ENCODE peak calls at places on chromosomes 6 and 20, in four cellular contexts. O, I, Z and Y are unnamed samples.
A peak's percentile ranks its signal among the peaks of the same experiment; 100 is the strongest.

GRCh38 chr6:3857822-3858221 is 8.6 kb downstream of the FAM50B start:
- DNase-seq in I (no peak), O (no peak), Z (no peak), Y (no peak)

GRCh38 chr6:11855743-11856142 is 77.1 kb upstream of the ADTRP start:
- DNase-seq in O (no peak), I (no peak), Z (no peak), Y (no peak)

GRCh38 chr6:4055420-4056041 is 23.4 kb downstream of the FAM217A start:
- DNase-seq in O (no peak), I (no peak), Z (peak; percentile 66), Y (no peak)

GRCh38 chr6:144515761-144516160 is 230.6 kb downstream of the UTRN start:
- DNase-seq in Z (no peak), O (no peak), I (no peak), Y (no peak)

GRCh38 chr6:79602859-79603258 is 28.3 kb upstream of the SH3BGRL2 start:
- DNase-seq in Z (no peak), I (no peak), O (no peak), Y (no peak)

GRCh38 chr6:110341671-110342304 is 16.4 kb downstream of the METTL24 start:
- DNase-seq in O (no peak), I (no peak), Z (no peak), Y (peak; percentile 53)

GRCh38 chr20:64110411-64111068 is 3.2 kb upstream of the NPBWR2 start:
- DNase-seq in I (peak; percentile 35), Z (no peak), O (peak; percentile 19), Y (no peak)

GRCh38 chr6:358432-358831 is 33.1 kb upstream of the IRF4 start:
- DNase-seq in O (no peak), I (no peak), Z (no peak), Y (no peak)

GRCh38 chr6:2793491-2794151 is 28.4 kb downstream of the WRNIP1 start:
- DNase-seq in Z (no peak), O (no peak), I (no peak), Y (no peak)

GRCh38 chr6:157800420-157801237 is 22.4 kb upstream of the SNX9 start:
- DNase-seq in I (no peak), Z (no peak), O (no peak), Y (no peak)

GRCh38 chr6:114049367-114049966 is 78.5 kb upstream of the HDAC2 start:
- DNase-seq in O (no peak), Z (no peak), I (no peak), Y (no peak)

GRCh38 chr20:38818113-38819065 is 12.9 kb downstream of the PPP1R16B start:
- DNase-seq in Z (peak; percentile 33), I (no peak), O (no peak), Y (no peak)

GRCh38 chr6:4295058-4295788 is 159.8 kb upstream of the ECI2 start:
- DNase-seq in I (no peak), Z (no peak), O (no peak), Y (no peak)

GRCh38 chr6:33974471-33974870 is 170.7 kb upstream of the MLN start:
- DNase-seq in O (no peak), Z (no peak), I (no peak), Y (no peak)

GRCh38 chr20:52340036-52340634 is 148.6 kb upstream of the ZFP64 start:
- DNase-seq in Z (no peak), I (no peak), O (no peak), Y (no peak)

GRCh38 chr20:18190466-18191233 is 53.0 kb downstream of the KAT14 start:
- DNase-seq in I (no peak), Z (no peak), O (no peak), Y (no peak)

GRCh38 chr20:45821942-45822341 is 5.2 kb downstream of the TNNC2 start:
- DNase-seq in I (no peak), Z (no peak), O (no peak), Y (no peak)

GRCh38 chr6:91580635-91581034 is 993.8 kb upstream of the MAP3K7 start:
- DNase-seq in Z (no peak), I (no peak), O (no peak), Y (no peak)

GRCh38 chr20:39986231-39986904 is 702.7 kb downstream of the MAFB start:
- DNase-seq in O (no peak), Z (peak; percentile 62), I (no peak), Y (no peak)

GRCh38 chr6:168791916-168792315 is 350.9 kb downstream of the SMOC2 start:
- DNase-seq in O (no peak), I (no peak), Z (no peak), Y (no peak)

GRCh38 chr6:5453531-5453930 is 192.2 kb downstream of the FARS2 start:
- DNase-seq in O (no peak), I (no peak), Z (no peak), Y (no peak)

GRCh38 chr6:48389146-48390043 is 278.4 kb upstream of the PTCHD4 start:
- DNase-seq in I (no peak), Z (no peak), O (no peak), Y (no peak)

GRCh38 chr6:100116409-100117194 is 122.6 kb upstream of the MCHR2 start:
- DNase-seq in Z (peak; percentile 14), I (no peak), O (no peak), Y (peak; percentile 55)

GRCh38 chr6:63487123-63487813 is 85.0 kb upstream of the LOC128125822 start:
- DNase-seq in Z (peak; percentile 46), O (no peak), I (no peak), Y (no peak)

GRCh38 chr20:47118201-47118600 is 223.6 kb downstream of the EYA2 start:
- DNase-seq in O (no peak), I (no peak), Z (no peak), Y (no peak)

GRCh38 chr6:53888931-53889330 is 94.1 kb downstream of the LRRC1 start:
- DNase-seq in I (no peak), Z (no peak), O (no peak), Y (no peak)

GRCh38 chr6:168372871-168373270 is 53.3 kb upstream of the DACT2 start:
- DNase-seq in I (no peak), Z (no peak), O (no peak), Y (no peak)

GRCh38 chr20:17742426-17743130 is 42.8 kb downstream of the BANF2 start:
- DNase-seq in O (no peak), I (no peak), Z (no peak), Y (no peak)

GRCh38 chr20:31739550-31739863 is 417 bp downstream of the TPX2 start:
- DNase-seq in O (no peak), Z (no peak), I (no peak), Y (no peak)

GRCh38 chr20:31740208-31740607 is 1.1 kb downstream of the TPX2 start:
- DNase-seq in I (no peak), Z (no peak), O (no peak), Y (no peak)

GRCh38 chr20:31740656-31741323 is 1.7 kb downstream of the TPX2 start:
- DNase-seq in I (no peak), O (no peak), Z (no peak), Y (no peak)

DNA sequence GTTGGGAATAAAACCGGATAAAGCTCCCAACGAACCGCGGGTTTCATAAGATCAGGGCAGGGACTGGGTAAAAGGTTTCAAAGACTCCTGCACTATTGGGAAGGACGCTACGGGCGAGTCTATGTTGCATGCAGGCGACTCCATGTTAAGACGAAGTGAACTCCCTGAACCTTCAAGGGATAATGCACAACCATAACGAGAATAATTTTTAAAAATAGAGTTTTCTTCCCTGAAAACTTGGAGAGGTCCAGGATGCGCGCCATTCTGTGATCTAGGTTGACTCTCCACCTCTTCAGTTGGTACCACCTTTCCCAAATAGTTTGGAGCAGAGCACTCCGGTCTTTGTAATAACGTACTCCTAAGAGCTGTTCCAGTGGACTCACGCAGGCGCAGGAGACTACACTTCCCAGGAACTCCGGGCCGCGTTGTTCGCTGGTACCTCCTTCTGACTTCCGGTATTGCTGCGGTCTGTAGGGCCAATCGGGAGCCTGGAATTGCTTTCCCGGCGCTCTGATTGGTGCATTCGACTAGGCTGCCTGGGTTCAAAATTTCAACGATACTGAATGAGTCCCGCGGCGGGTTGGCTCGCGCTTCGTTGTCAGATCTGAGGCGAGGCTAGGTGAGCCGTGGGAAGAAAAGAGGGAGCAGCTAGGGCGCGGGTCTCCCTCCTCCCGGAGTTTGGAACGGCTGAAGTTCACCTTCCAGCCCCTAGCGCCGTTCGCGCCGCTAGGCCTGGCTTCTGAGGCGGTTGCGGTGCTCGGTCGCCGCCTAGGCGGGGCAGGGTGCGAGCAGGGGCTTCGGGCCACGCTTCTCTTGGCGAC is at the start of gene TPX2:
- DNase-seq in Z (peak; percentile 97), O (peak; percentile 79), I (peak; percentile 96), Y (peak; percentile 92)
- TF ChIP-seq CTCF in Z (peak; percentile 9), O (no peak), I (peak; percentile 40), Y (no peak)

DNA sequence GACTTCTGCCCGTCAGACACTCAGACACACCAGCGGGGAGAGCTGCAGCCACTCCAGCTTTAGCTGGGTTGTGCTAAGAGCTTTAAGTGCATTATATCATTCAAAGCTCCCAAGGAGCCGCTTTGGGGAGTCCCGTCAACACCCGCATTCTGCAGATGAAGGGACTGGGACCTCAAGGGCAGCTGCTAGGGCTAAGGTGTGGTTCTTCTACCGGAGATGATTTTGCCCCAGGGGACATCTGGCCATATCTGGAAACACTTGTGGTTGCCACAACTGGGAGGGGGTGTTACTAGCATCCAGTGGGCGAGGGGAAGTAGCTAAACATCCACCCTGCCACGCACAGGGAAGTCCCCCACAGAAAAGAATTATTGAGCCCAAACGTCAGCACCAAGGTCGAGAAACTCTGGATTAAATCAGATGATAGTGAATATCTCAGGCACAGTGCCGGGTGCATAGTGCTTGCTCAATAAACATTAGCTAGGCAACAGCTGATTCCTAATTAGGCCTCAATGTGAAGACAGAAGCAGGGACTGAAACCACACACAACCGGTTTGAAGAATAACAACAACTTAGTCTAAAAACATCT is 29.6 kb downstream of the PMEPA1 start:
- DNase-seq in Z (no peak), I (no peak), O (no peak), Y (no peak)
- TF ChIP-seq CTCF in Z (no peak), I (no peak), O (no peak), Y (no peak)

DNA sequence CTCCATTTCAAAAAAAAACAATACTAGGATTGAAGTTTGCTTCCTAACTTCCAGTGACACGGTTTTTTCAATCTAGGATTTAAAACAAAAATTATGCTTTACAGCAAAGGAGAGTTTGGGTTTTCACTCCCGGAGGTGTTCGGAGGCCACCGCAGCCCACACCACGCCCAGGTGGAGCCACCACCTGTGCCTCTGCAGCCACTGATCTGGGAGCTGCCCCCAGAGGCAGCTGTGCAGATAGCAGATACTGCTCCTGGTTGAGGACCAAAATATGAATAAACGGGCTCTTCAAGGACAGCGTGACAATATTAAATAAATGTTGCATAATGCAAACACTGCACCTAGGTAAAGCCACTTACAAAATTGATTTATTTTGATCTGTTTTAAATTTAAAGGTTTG is 30.2 kb downstream of the DLL1 start:
- DNase-seq in I (no peak), O (no peak), Z (no peak), Y (no peak)
- TF ChIP-seq CTCF in I (no peak), O (no peak), Z (no peak), Y (no peak)

DNA sequence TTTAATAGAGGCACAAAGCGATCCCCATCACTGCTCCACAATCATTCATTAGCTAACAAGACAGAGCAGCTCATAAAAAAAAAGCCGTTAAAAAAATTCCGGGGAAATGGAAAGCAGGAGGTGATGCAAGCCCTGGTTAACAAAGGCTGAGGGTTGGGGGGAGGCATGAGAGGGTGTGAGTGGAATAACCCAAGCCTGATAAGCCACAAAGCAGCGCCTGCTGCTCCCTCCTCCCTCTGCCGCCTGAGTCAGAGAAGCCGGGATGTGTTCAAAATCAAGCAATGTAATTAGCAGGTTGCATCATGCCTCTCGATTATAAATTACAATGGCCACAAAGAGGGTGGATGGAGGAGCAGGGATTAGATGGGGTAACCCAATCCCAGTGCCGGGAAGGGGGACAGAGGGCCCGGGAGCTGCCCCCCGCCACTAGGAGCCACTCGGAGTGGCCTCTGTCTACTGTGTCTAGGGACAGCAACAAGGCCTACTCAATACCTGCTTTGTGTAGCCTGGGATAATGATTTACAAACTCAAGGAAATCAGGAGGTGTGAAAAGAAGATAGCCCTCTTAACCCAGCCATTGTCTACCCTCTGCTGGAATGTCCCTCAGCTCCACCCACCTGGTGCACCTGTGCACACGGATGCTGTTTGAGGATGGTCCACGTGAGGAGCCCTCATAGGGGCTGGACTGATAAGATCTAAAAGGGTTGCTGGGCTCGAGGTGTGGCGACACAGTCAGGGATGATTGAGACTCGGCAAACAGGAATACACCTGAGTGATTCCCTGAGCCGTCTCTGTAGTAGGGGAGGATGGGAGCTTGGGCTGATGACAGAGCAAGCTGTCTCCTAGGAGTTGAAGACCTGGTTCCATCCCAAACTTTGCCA is 156.9 kb downstream of the VEGFA start:
- DNase-seq in O (no peak), Z (peak; percentile 24), I (peak; percentile 34), Y (no peak)
- TF ChIP-seq CTCF in O (no peak), Z (no peak), I (no peak), Y (no peak)